ENCODE peak calls at places on chromosomes 12 and 14, in four cellular contexts. One of them, this sample, is unnamed.

GRCh38 chr12:12880537-12880936 is 10.8 kb upstream of the GPRC5A start:
- DNase-seq in esophagus squamous epithelium: no peak
- DNase-seq in upper lobe of left lung: no peak
- DNase-seq in gastrocnemius medialis: no peak
- DNase-seq in this sample: no peak

GRCh38 chr12:7959278-7960063 is 23.5 kb upstream of the SLC2A3 start:
- DNase-seq in esophagus squamous epithelium: no peak
- DNase-seq in upper lobe of left lung: no peak
- DNase-seq in gastrocnemius medialis: no peak
- DNase-seq in this sample: no peak

GRCh38 chr12:42094277-42094676 is 50.4 kb downstream of the GXYLT1 start:
- DNase-seq in esophagus squamous epithelium: no peak
- DNase-seq in upper lobe of left lung: no peak
- DNase-seq in gastrocnemius medialis: no peak
- DNase-seq in this sample: no peak

GRCh38 chr12:113228394-113229028 is 7.2 kb downstream of the TPCN1 start:
- DNase-seq in esophagus squamous epithelium: no peak
- DNase-seq in upper lobe of left lung: no peak
- DNase-seq in gastrocnemius medialis: peak; percentile 66
- DNase-seq in this sample: no peak

GRCh38 chr12:6461401-6462233 is 8.9 kb downstream of the VAMP1 start:
- DNase-seq in esophagus squamous epithelium: peak; percentile 65
- DNase-seq in upper lobe of left lung: no peak
- DNase-seq in gastrocnemius medialis: no peak
- DNase-seq in this sample: peak; percentile 71

GRCh38 chr12:52872644-52873384 is 24.0 kb upstream of the KRT78 start:
- DNase-seq in esophagus squamous epithelium: no peak
- DNase-seq in upper lobe of left lung: no peak
- DNase-seq in gastrocnemius medialis: no peak
- DNase-seq in this sample: no peak

GRCh38 chr12:90024261-90024660 is 315.6 kb upstream of the ATP2B1 start:
- DNase-seq in esophagus squamous epithelium: no peak
- DNase-seq in upper lobe of left lung: no peak
- DNase-seq in gastrocnemius medialis: no peak
- DNase-seq in this sample: no peak

GRCh38 chr12:29023436-29024076 is 125.5 kb upstream of the FAR2 start:
- DNase-seq in esophagus squamous epithelium: no peak
- DNase-seq in upper lobe of left lung: no peak
- DNase-seq in gastrocnemius medialis: no peak
- DNase-seq in this sample: no peak

GRCh38 chr12:70254225-70254624 is 11.0 kb downstream of the CNOT2 start:
- DNase-seq in esophagus squamous epithelium: no peak
- DNase-seq in upper lobe of left lung: no peak
- DNase-seq in gastrocnemius medialis: no peak
- DNase-seq in this sample: no peak

GRCh38 chr12:12376636-12377448 is 20.0 kb downstream of the BORCS5 start:
- DNase-seq in esophagus squamous epithelium: no peak
- DNase-seq in upper lobe of left lung: no peak
- DNase-seq in gastrocnemius medialis: no peak
- DNase-seq in this sample: peak; percentile 30

GRCh38 chr12:111440152-111440551 is 34.4 kb downstream of the SH2B3 start:
- DNase-seq in esophagus squamous epithelium: no peak
- DNase-seq in upper lobe of left lung: no peak
- DNase-seq in gastrocnemius medialis: no peak
- DNase-seq in this sample: no peak

GRCh38 chr12:104215638-104216297 is at the start of gene TXNRD1:
- DNase-seq in esophagus squamous epithelium: peak; percentile 8
- DNase-seq in upper lobe of left lung: peak; percentile 97
- DNase-seq in gastrocnemius medialis: peak; percentile 58
- DNase-seq in this sample: peak; percentile 86
- TF ChIP-seq POLR2A in esophagus squamous epithelium: peak; percentile 28
- TF ChIP-seq POLR2A in upper lobe of left lung: no peak
- TF ChIP-seq POLR2A in gastrocnemius medialis: no peak
- TF ChIP-seq POLR2A in this sample: peak; percentile 27

GRCh38 chr12:638948-639557 is 24.2 kb downstream of the NINJ2 start:
- DNase-seq in esophagus squamous epithelium: no peak
- DNase-seq in upper lobe of left lung: no peak
- DNase-seq in gastrocnemius medialis: no peak
- DNase-seq in this sample: no peak

GRCh38 chr12:642633-643477 is 20.4 kb downstream of the NINJ2 start:
- DNase-seq in esophagus squamous epithelium: no peak
- DNase-seq in upper lobe of left lung: peak; percentile 96
- DNase-seq in gastrocnemius medialis: peak; percentile 61
- DNase-seq in this sample: peak; percentile 80

GRCh38 chr12:636632-637031 is 26.6 kb downstream of the NINJ2 start:
- DNase-seq in esophagus squamous epithelium: no peak
- DNase-seq in upper lobe of left lung: no peak
- DNase-seq in gastrocnemius medialis: no peak
- DNase-seq in this sample: no peak

GRCh38 chr12:639566-639965 is 23.7 kb downstream of the NINJ2 start:
- DNase-seq in esophagus squamous epithelium: no peak
- DNase-seq in upper lobe of left lung: no peak
- DNase-seq in gastrocnemius medialis: peak; percentile 70
- DNase-seq in this sample: peak; percentile 29

GRCh38 chr12:639988-640387 is 23.3 kb downstream of the NINJ2 start:
- DNase-seq in esophagus squamous epithelium: no peak
- DNase-seq in upper lobe of left lung: no peak
- DNase-seq in gastrocnemius medialis: no peak
- DNase-seq in this sample: no peak
- TF ChIP-seq POLR2A in esophagus squamous epithelium: no peak
- TF ChIP-seq POLR2A in upper lobe of left lung: no peak
- TF ChIP-seq POLR2A in gastrocnemius medialis: no peak
- TF ChIP-seq POLR2A in this sample: no peak

GRCh38 chr14:72540836-72541235 is 353.1 kb downstream of the DPF3 start:
- DNase-seq in esophagus squamous epithelium: no peak
- DNase-seq in upper lobe of left lung: no peak
- DNase-seq in gastrocnemius medialis: no peak
- DNase-seq in this sample: no peak

GRCh38 chr14:72544615-72545387 is 349.1 kb downstream of the DPF3 start:
- DNase-seq in esophagus squamous epithelium: no peak
- DNase-seq in upper lobe of left lung: no peak
- DNase-seq in gastrocnemius medialis: no peak
- DNase-seq in this sample: no peak

GRCh38 chr14:72541546-72541945 is 352.4 kb downstream of the DPF3 start:
- DNase-seq in esophagus squamous epithelium: no peak
- DNase-seq in upper lobe of left lung: no peak
- DNase-seq in gastrocnemius medialis: no peak
- DNase-seq in this sample: no peak

GRCh38 chr14:72545411-72546311 is 348.2 kb downstream of the DPF3 start:
- DNase-seq in esophagus squamous epithelium: no peak
- DNase-seq in upper lobe of left lung: no peak
- DNase-seq in gastrocnemius medialis: no peak
- DNase-seq in this sample: no peak

DNA sequence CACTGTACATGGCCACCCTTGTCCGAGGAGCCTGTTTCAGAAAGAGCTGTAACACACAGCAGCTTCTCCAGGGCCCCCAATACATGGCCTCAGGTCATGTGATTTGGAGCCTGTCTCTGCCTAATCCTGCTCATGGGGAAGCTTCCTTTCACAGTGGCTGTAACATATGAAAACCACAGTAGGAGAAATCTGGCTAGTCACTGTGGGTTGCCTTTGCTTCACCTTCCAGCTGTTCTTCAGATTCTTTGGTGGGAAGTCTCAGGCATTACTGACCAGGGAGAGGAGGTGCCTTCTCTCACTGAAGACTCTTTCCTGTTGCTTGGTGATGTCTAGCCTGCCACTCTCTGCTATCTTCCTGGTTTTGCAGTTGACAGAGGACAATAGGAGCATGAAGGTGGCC is 350.6 kb downstream of the DPF3 start:
- DNase-seq in esophagus squamous epithelium: no peak
- DNase-seq in upper lobe of left lung: no peak
- DNase-seq in gastrocnemius medialis: no peak
- DNase-seq in this sample: no peak
- TF ChIP-seq POLR2A in esophagus squamous epithelium: no peak
- TF ChIP-seq POLR2A in upper lobe of left lung: no peak
- TF ChIP-seq POLR2A in gastrocnemius medialis: no peak
- TF ChIP-seq POLR2A in this sample: no peak

DNA sequence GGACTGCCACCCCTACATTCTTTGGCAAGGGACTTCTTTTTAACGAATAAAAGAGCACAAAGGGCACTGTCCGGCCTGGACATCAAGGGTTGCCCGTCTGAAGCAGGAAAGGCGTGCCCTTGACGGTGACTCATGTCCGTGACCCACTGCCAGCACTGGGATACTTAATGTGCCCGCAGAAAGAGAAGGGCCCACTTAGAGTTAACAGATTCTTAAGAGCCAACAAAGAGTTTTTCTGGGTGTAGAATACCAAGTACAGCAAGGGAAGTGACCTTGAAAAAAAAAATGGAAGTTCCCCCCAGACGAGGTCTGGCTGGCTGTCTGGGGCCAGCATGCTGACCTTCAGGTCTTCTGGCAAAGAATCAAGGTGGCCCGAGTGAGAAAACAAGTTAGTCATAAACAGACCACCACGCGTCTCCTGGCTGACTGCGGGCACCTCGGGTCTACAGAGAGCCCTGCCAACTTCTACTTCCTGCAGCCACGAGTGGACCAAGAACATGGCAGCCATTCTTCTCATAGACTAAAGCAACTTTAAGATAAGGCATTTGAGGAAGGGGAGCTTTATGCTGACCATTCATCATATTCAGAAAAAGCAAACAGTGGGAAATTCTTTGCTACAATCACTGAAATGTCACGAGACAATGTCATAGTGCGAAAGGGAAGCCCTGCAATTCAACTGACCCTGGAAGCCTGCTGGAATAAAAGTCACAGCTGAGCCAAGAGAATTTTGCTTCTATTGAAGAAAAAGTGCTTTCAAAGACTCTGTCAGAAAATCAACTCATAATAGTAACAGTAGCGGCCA is 10.4 kb upstream of the SELPLG start:
- DNase-seq in esophagus squamous epithelium: no peak
- DNase-seq in upper lobe of left lung: no peak
- DNase-seq in gastrocnemius medialis: peak; percentile 53
- DNase-seq in this sample: no peak
- TF ChIP-seq POLR2A in esophagus squamous epithelium: no peak
- TF ChIP-seq POLR2A in upper lobe of left lung: no peak
- TF ChIP-seq POLR2A in gastrocnemius medialis: no peak
- TF ChIP-seq POLR2A in this sample: no peak